ENCODE peak calls at places on chromosome 7, in seven cellular contexts. One of them, this sample, is unnamed.

GRCh38 chr7:1922870-1923236 is 252.8 kb downstream of the ELFN1 start:
- DNase-seq in dorsolateral prefrontal cortex: no peak
- DNase-seq in mesendoderm: peak; percentile 24
- DNase-seq in BE2C: no peak
- DNase-seq in lung: no peak
- DNase-seq in HFF-Myc: no peak
- DNase-seq in BJ: no peak
- DNase-seq in this sample: no peak

GRCh38 chr7:157844611-157845010 is 507.8 kb downstream of the DNAJB6 start:
- DNase-seq in dorsolateral prefrontal cortex: no peak
- DNase-seq in mesendoderm: no peak
- DNase-seq in BE2C: no peak
- DNase-seq in lung: no peak
- DNase-seq in HFF-Myc: no peak
- DNase-seq in BJ: no peak
- DNase-seq in this sample: no peak

GRCh38 chr7:152894295-152895170 is 135.0 kb downstream of the ACTR3B start:
- DNase-seq in dorsolateral prefrontal cortex: no peak
- DNase-seq in mesendoderm: peak; percentile 49
- DNase-seq in BE2C: peak; percentile 67
- DNase-seq in lung: no peak
- DNase-seq in HFF-Myc: no peak
- DNase-seq in BJ: no peak
- DNase-seq in this sample: no peak

GRCh38 chr7:157401567-157402387 is 65.0 kb downstream of the DNAJB6 start:
- DNase-seq in dorsolateral prefrontal cortex: no peak
- DNase-seq in mesendoderm: no peak
- DNase-seq in BE2C: no peak
- DNase-seq in lung: no peak
- DNase-seq in HFF-Myc: no peak
- DNase-seq in BJ: no peak
- DNase-seq in this sample: no peak

GRCh38 chr7:55255501-55256445 is 109.4 kb upstream of the LANCL2 start:
- DNase-seq in dorsolateral prefrontal cortex: peak; percentile 74
- DNase-seq in mesendoderm: peak; percentile 81
- DNase-seq in BE2C: peak; percentile 89
- DNase-seq in lung: peak; percentile 81
- DNase-seq in HFF-Myc: no peak
- DNase-seq in BJ: no peak
- DNase-seq in this sample: peak; percentile 85

GRCh38 chr7:22001345-22002004 is 55.8 kb upstream of the CDCA7L start:
- DNase-seq in dorsolateral prefrontal cortex: no peak
- DNase-seq in mesendoderm: peak; percentile 61
- DNase-seq in BE2C: peak; percentile 17
- DNase-seq in lung: no peak
- DNase-seq in HFF-Myc: peak; percentile 46
- DNase-seq in BJ: peak; percentile 46
- DNase-seq in this sample: no peak

GRCh38 chr7:140060788-140061606 is 1.8 kb downstream of the PARP12 start:
- DNase-seq in dorsolateral prefrontal cortex: no peak
- DNase-seq in mesendoderm: no peak
- DNase-seq in BE2C: peak; percentile 64
- DNase-seq in lung: peak; percentile 46
- DNase-seq in HFF-Myc: no peak
- DNase-seq in BJ: no peak
- DNase-seq in this sample: no peak

GRCh38 chr7:84916161-84916560 is 270.7 kb downstream of the SEMA3D start:
- DNase-seq in dorsolateral prefrontal cortex: no peak
- DNase-seq in mesendoderm: no peak
- DNase-seq in BE2C: no peak
- DNase-seq in lung: no peak
- DNase-seq in HFF-Myc: no peak
- DNase-seq in BJ: no peak
- DNase-seq in this sample: no peak

GRCh38 chr7:96727534-96728088 is 18.0 kb upstream of the SEM1 start:
- DNase-seq in dorsolateral prefrontal cortex: no peak
- DNase-seq in mesendoderm: no peak
- DNase-seq in BE2C: no peak
- DNase-seq in lung: no peak
- DNase-seq in HFF-Myc: no peak
- DNase-seq in BJ: no peak
- DNase-seq in this sample: no peak

GRCh38 chr7:73827568-73828106 is 3.2 kb upstream of the CLDN4 start:
- DNase-seq in dorsolateral prefrontal cortex: no peak
- DNase-seq in mesendoderm: peak; percentile 67
- DNase-seq in BE2C: peak; percentile 67
- DNase-seq in lung: peak; percentile 89
- DNase-seq in HFF-Myc: no peak
- DNase-seq in BJ: no peak
- DNase-seq in this sample: no peak

GRCh38 chr7:27129729-27130539 is 623 bp downstream of the HOXA4 start:
- DNase-seq in dorsolateral prefrontal cortex: no peak
- DNase-seq in mesendoderm: no peak
- DNase-seq in BE2C: no peak
- DNase-seq in lung: no peak
- DNase-seq in HFF-Myc: no peak
- DNase-seq in BJ: no peak
- DNase-seq in this sample: peak; percentile 60

GRCh38 chr7:151837285-151838042 is 39.5 kb downstream of the PRKAG2 start:
- DNase-seq in dorsolateral prefrontal cortex: no peak
- DNase-seq in mesendoderm: peak; percentile 71
- DNase-seq in BE2C: no peak
- DNase-seq in lung: no peak
- DNase-seq in HFF-Myc: no peak
- DNase-seq in BJ: no peak
- DNase-seq in this sample: no peak

GRCh38 chr7:988426-988911 is 5.5 kb downstream of the CYP2W1 start:
- DNase-seq in dorsolateral prefrontal cortex: no peak
- DNase-seq in mesendoderm: no peak
- DNase-seq in BE2C: peak; percentile 61
- DNase-seq in lung: no peak
- DNase-seq in HFF-Myc: no peak
- DNase-seq in BJ: no peak
- DNase-seq in this sample: no peak

GRCh38 chr7:142960955-142961512 is 1.1 kb downstream of the KEL start:
- DNase-seq in dorsolateral prefrontal cortex: no peak
- DNase-seq in mesendoderm: peak; percentile 32
- DNase-seq in BE2C: no peak
- DNase-seq in lung: no peak
- DNase-seq in HFF-Myc: no peak
- DNase-seq in BJ: no peak
- DNase-seq in this sample: no peak

GRCh38 chr7:32500922-32501341 is 5.6 kb downstream of the AVL9 start:
- DNase-seq in dorsolateral prefrontal cortex: no peak
- DNase-seq in mesendoderm: no peak
- DNase-seq in BE2C: no peak
- DNase-seq in lung: no peak
- DNase-seq in HFF-Myc: no peak
- DNase-seq in BJ: peak; percentile 39
- DNase-seq in this sample: no peak

GRCh38 chr7:100544949-100545635 is 6.1 kb downstream of the AGFG2 start:
- DNase-seq in dorsolateral prefrontal cortex: no peak
- DNase-seq in mesendoderm: no peak
- DNase-seq in BE2C: no peak
- DNase-seq in lung: no peak
- DNase-seq in HFF-Myc: no peak
- DNase-seq in BJ: no peak
- DNase-seq in this sample: no peak

GRCh38 chr7:48089415-48089975 is 430 bp downstream of the UPP1 start:
- DNase-seq in dorsolateral prefrontal cortex: no peak
- DNase-seq in mesendoderm: peak; percentile 91
- DNase-seq in BE2C: no peak
- DNase-seq in lung: peak; percentile 75
- DNase-seq in HFF-Myc: no peak
- DNase-seq in BJ: no peak
- DNase-seq in this sample: peak; percentile 83

GRCh38 chr7:123537026-123537642 is 2.7 kb upstream of the IQUB start:
- DNase-seq in dorsolateral prefrontal cortex: no peak
- DNase-seq in mesendoderm: peak; percentile 19
- DNase-seq in BE2C: no peak
- DNase-seq in lung: no peak
- DNase-seq in HFF-Myc: no peak
- DNase-seq in BJ: no peak
- DNase-seq in this sample: no peak

GRCh38 chr7:122054393-122054792 is 89.7 kb downstream of the AASS start:
- DNase-seq in dorsolateral prefrontal cortex: no peak
- DNase-seq in mesendoderm: no peak
- DNase-seq in BE2C: no peak
- DNase-seq in lung: no peak
- DNase-seq in HFF-Myc: no peak
- DNase-seq in BJ: no peak
- DNase-seq in this sample: no peak

GRCh38 chr7:130008941-130009847 is 42.0 kb downstream of the ZC3HC1 start:
- DNase-seq in dorsolateral prefrontal cortex: no peak
- DNase-seq in mesendoderm: peak; percentile 13
- DNase-seq in BE2C: no peak
- DNase-seq in lung: peak; percentile 58
- DNase-seq in HFF-Myc: no peak
- DNase-seq in BJ: no peak
- DNase-seq in this sample: no peak

DNA sequence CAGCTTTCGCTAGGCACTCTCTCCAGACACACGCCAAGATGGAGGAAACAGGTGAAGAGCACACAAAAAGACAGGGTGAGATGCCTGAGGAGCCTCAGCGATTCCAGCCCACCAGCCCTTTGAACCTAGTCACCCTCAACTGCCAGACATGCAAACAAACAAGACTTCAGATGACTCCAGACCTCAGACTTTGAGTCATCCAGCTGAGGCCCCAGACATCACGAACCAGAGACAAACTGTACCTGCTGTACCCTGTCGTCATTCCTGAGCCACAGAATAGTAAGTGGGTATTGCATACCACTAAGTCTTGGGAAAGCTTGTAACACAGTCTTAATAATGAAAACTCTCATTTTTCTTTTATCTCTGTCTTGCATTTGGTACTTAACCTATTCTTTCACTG is 126.6 kb upstream of the LSM8 start:
- DNase-seq in dorsolateral prefrontal cortex: no peak
- DNase-seq in mesendoderm: peak; percentile 3
- DNase-seq in BE2C: no peak
- DNase-seq in lung: no peak
- DNase-seq in HFF-Myc: no peak
- DNase-seq in BJ: no peak
- DNase-seq in this sample: no peak
- H3K4me3 ChIP-seq in dorsolateral prefrontal cortex: no peak overlapping the region
- H3K4me3 ChIP-seq in mesendoderm: no peak overlapping the region
- H3K4me3 ChIP-seq in BE2C: no peak overlapping the region
- H3K4me3 ChIP-seq in lung: no peak overlapping the region
- H3K4me3 ChIP-seq in HFF-Myc: no peak overlapping the region
- H3K4me3 ChIP-seq in BJ: no peak overlapping the region
- H3K4me3 ChIP-seq in this sample: no peak overlapping the region

GRCh38 chr7:109844362-109844761 is 1246.6 kb upstream of the LRRN3 start:
- DNase-seq in dorsolateral prefrontal cortex: no peak
- DNase-seq in mesendoderm: peak; percentile 23
- DNase-seq in BE2C: peak; percentile 36
- DNase-seq in lung: no peak
- DNase-seq in HFF-Myc: no peak
- DNase-seq in BJ: no peak
- DNase-seq in this sample: no peak

GRCh38 chr7:109842386-109842785 is 1248.5 kb upstream of the LRRN3 start:
- DNase-seq in dorsolateral prefrontal cortex: no peak
- DNase-seq in mesendoderm: no peak
- DNase-seq in BE2C: no peak
- DNase-seq in lung: no peak
- DNase-seq in HFF-Myc: no peak
- DNase-seq in BJ: no peak
- DNase-seq in this sample: no peak
- H3K4me3 ChIP-seq in dorsolateral prefrontal cortex: no peak overlapping the region
- H3K4me3 ChIP-seq in mesendoderm: no peak overlapping the region
- H3K4me3 ChIP-seq in BE2C: no peak overlapping the region
- H3K4me3 ChIP-seq in lung: no peak overlapping the region
- H3K4me3 ChIP-seq in HFF-Myc: no peak overlapping the region
- H3K4me3 ChIP-seq in BJ: no peak overlapping the region
- H3K4me3 ChIP-seq in this sample: no peak overlapping the region

GRCh38 chr7:46812047-46812672 is 769.8 kb downstream of the TNS3 start:
- DNase-seq in dorsolateral prefrontal cortex: no peak
- DNase-seq in mesendoderm: no peak
- DNase-seq in BE2C: no peak
- DNase-seq in lung: no peak
- DNase-seq in HFF-Myc: no peak
- DNase-seq in BJ: no peak
- DNase-seq in this sample: no peak

GRCh38 chr7:46811529-46811928 is 770.4 kb downstream of the TNS3 start:
- DNase-seq in dorsolateral prefrontal cortex: no peak
- DNase-seq in mesendoderm: peak; percentile 73
- DNase-seq in BE2C: no peak
- DNase-seq in lung: no peak
- DNase-seq in HFF-Myc: peak; percentile 59
- DNase-seq in BJ: peak; percentile 83
- DNase-seq in this sample: no peak

GRCh38 chr7:46814516-46815250 is 767.2 kb downstream of the TNS3 start:
- DNase-seq in dorsolateral prefrontal cortex: no peak
- DNase-seq in mesendoderm: no peak
- DNase-seq in BE2C: no peak
- DNase-seq in lung: no peak
- DNase-seq in HFF-Myc: no peak
- DNase-seq in BJ: no peak
- DNase-seq in this sample: no peak

GRCh38 chr7:46809886-46810285 is 772.0 kb downstream of the TNS3 start:
- DNase-seq in dorsolateral prefrontal cortex: no peak
- DNase-seq in mesendoderm: no peak
- DNase-seq in BE2C: no peak
- DNase-seq in lung: no peak
- DNase-seq in HFF-Myc: no peak
- DNase-seq in BJ: no peak
- DNase-seq in this sample: no peak

GRCh38 chr7:46810986-46811385 is 770.9 kb downstream of the TNS3 start:
- DNase-seq in dorsolateral prefrontal cortex: no peak
- DNase-seq in mesendoderm: no peak
- DNase-seq in BE2C: no peak
- DNase-seq in lung: no peak
- DNase-seq in HFF-Myc: no peak
- DNase-seq in BJ: no peak
- DNase-seq in this sample: no peak
- H3K4me3 ChIP-seq in dorsolateral prefrontal cortex: no peak overlapping the region
- H3K4me3 ChIP-seq in mesendoderm: no peak overlapping the region
- H3K4me3 ChIP-seq in BE2C: no peak overlapping the region
- H3K4me3 ChIP-seq in lung: no peak overlapping the region
- H3K4me3 ChIP-seq in HFF-Myc: no peak overlapping the region
- H3K4me3 ChIP-seq in BJ: no peak overlapping the region
- H3K4me3 ChIP-seq in this sample: no peak overlapping the region

GRCh38 chr7:155908385-155908784 is 96.1 kb upstream of the SHH start:
- DNase-seq in dorsolateral prefrontal cortex: no peak
- DNase-seq in mesendoderm: peak; percentile 10
- DNase-seq in BE2C: no peak
- DNase-seq in lung: no peak
- DNase-seq in HFF-Myc: no peak
- DNase-seq in BJ: no peak
- DNase-seq in this sample: no peak

GRCh38 chr7:155913719-155914118 is 101.5 kb upstream of the SHH start:
- DNase-seq in dorsolateral prefrontal cortex: no peak
- DNase-seq in mesendoderm: no peak
- DNase-seq in BE2C: no peak
- DNase-seq in lung: no peak
- DNase-seq in HFF-Myc: no peak
- DNase-seq in BJ: no peak
- DNase-seq in this sample: no peak

GRCh38 chr7:155913311-155913710 is 101.0 kb upstream of the SHH start:
- DNase-seq in dorsolateral prefrontal cortex: no peak
- DNase-seq in mesendoderm: no peak
- DNase-seq in BE2C: no peak
- DNase-seq in lung: no peak
- DNase-seq in HFF-Myc: no peak
- DNase-seq in BJ: no peak
- DNase-seq in this sample: no peak

GRCh38 chr7:155914341-155914740 is 102.1 kb upstream of the SHH start:
- DNase-seq in dorsolateral prefrontal cortex: no peak
- DNase-seq in mesendoderm: no peak
- DNase-seq in BE2C: no peak
- DNase-seq in lung: no peak
- DNase-seq in HFF-Myc: no peak
- DNase-seq in BJ: no peak
- DNase-seq in this sample: no peak

GRCh38 chr7:155911471-155912105 is 99.3 kb upstream of the SHH start:
- DNase-seq in dorsolateral prefrontal cortex: no peak
- DNase-seq in mesendoderm: no peak
- DNase-seq in BE2C: no peak
- DNase-seq in lung: no peak
- DNase-seq in HFF-Myc: no peak
- DNase-seq in BJ: no peak
- DNase-seq in this sample: no peak
- H3K4me3 ChIP-seq in dorsolateral prefrontal cortex: no peak overlapping the region
- H3K4me3 ChIP-seq in mesendoderm: no peak overlapping the region
- H3K4me3 ChIP-seq in BE2C: no peak overlapping the region
- H3K4me3 ChIP-seq in lung: no peak overlapping the region
- H3K4me3 ChIP-seq in HFF-Myc: no peak overlapping the region
- H3K4me3 ChIP-seq in BJ: no peak overlapping the region
- H3K4me3 ChIP-seq in this sample: no peak overlapping the region

This sample was measured in coronary artery.